ENCODE peak calls at places on chromosomes 12 and 14, in four cellular contexts. E is tibial nerve, O is lower lobe of right lung, J is foreskin fibroblast. S is an unnamed sample.

GRCh38 chr12:122104844-122105243 is 26.3 kb downstream of the MLXIP start:
- DNase-seq in O (no peak), J (no peak), E (no peak), S (no peak)

GRCh38 chr12:97093187-97093683 is 186.2 kb downstream of the NEDD1 start:
- DNase-seq in O (no peak), J (no peak), E (no peak), S (no peak)

GRCh38 chr12:115303751-115304309 is 619.9 kb upstream of the TBX3 start:
- DNase-seq in E (no peak), J (no peak), O (no peak), S (no peak)

GRCh38 chr12:109648446-109648980 is 65.1 kb upstream of the FAM222A start:
- DNase-seq in E (no peak), J (no peak), O (peak), S (no peak)

GRCh38 chr12:96985515-96986362 is 78.7 kb downstream of the NEDD1 start:
- DNase-seq in J (no peak), O (peak), E (no peak), S (no peak)

GRCh38 chr14:76937181-76938091 is 91.1 kb downstream of the IRF2BPL start:
- DNase-seq in J (peak), E (no peak), O (no peak), S (no peak)

GRCh38 chr12:24256636-24257150 is 307.2 kb upstream of the SOX5 start:
- DNase-seq in J (no peak), O (no peak), E (no peak), S (no peak)

GRCh38 chr14:106790189-106791036 is 1264.0 kb downstream of the TMEM121 start:
- DNase-seq in J (no peak), O (peak), E (peak), S (no peak)

GRCh38 chr14:20343855-20344205 is 395 bp downstream of the PARP2 start:
- DNase-seq in O (no peak), J (no peak), E (no peak), S (no peak)

GRCh38 chr12:85843606-85844325 is 7.6 kb upstream of the RASSF9 start:
- DNase-seq in E (no peak), J (no peak), O (peak), S (no peak)

GRCh38 chr12:46126050-46126727 is 135.8 kb upstream of the SCAF11 start:
- DNase-seq in J (no peak), E (no peak), O (no peak), S (no peak)

GRCh38 chr12:19489168-19489567 is 49.9 kb downstream of the AEBP2 start:
- DNase-seq in E (no peak), O (no peak), J (no peak), S (no peak)

GRCh38 chr12:80025638-80026037 is 73.7 kb upstream of the OTOGL start:
- DNase-seq in O (no peak), J (no peak), E (no peak), S (no peak)

GRCh38 chr14:64741961-64742360 is 37.7 kb downstream of the PLEKHG3 start:
- DNase-seq in J (no peak), E (no peak), O (no peak), S (no peak)

GRCh38 chr12:4274396-4274959 is 916 bp downstream of the CCND2 start:
- DNase-seq in E (peak), O (no peak), J (no peak), S (no peak)

GRCh38 chr12:69330475-69331473 is 17.4 kb upstream of the LYZ start:
- DNase-seq in J (peak), E (no peak), O (peak), S (no peak)

GRCh38 chr12:52644078-52644415 is 8.0 kb downstream of the KRT2 start:
- DNase-seq in E (no peak), O (no peak), J (no peak), S (no peak)

GRCh38 chr12:16165506-16165905 is 112.0 kb downstream of the SLC15A5 start:
- DNase-seq in E (peak), O (no peak), J (peak), S (no peak)

GRCh38 chr12:108948369-108948768 is 68.5 kb downstream of the DAO start:
- DNase-seq in O (no peak), E (no peak), J (no peak), S (no peak)

GRCh38 chr12:106063826-106064575 is 74.8 kb downstream of the NUAK1 start:
- DNase-seq in O (no peak), J (no peak), E (no peak), S (no peak)

GRCh38 chr12:112192475-112192874 is 67.1 kb downstream of the TRAFD1 start:
- DNase-seq in O (no peak), E (no peak), J (no peak), S (no peak)

GRCh38 chr14:67162390-67162789 is 26.9 kb upstream of the GARIN2 start:
- DNase-seq in O (no peak), J (no peak), E (no peak), S (no peak)

GRCh38 chr14:85934123-85934885 is 404.4 kb downstream of the FLRT2 start:
- DNase-seq in E (peak), J (no peak), O (peak), S (no peak)

GRCh38 chr12:109737631-109738030 is 24.0 kb downstream of the FAM222A start:
- DNase-seq in O (no peak), J (no peak), E (no peak), S (peak)

GRCh38 chr12:115216300-115216699 is 532.3 kb upstream of the TBX3 start:
- DNase-seq in O (no peak), J (no peak), E (no peak), S (no peak)

GRCh38 chr12:98870521-98870920 is 225.4 kb downstream of the APAF1 start:
- DNase-seq in J (no peak), E (no peak), O (no peak), S (no peak)

GRCh38 chr14:96249016-96249415 is 7.0 kb upstream of the BDKRB1 start:
- DNase-seq in E (peak), O (no peak), J (peak), S (peak)